ENCODE peak calls at places on chromosomes 11 and 22, in seven cellular contexts. K, B, D, P, N, F and E are unnamed samples. For H3K36me3, the result is how much of the 10 kb centered on the place peaks cover.

GRCh38 chr11:119426142-119426541 is 3.2 kb upstream of the THY1 start:
- DNase-seq in K (no peak), B (no peak), D (no peak), P (no peak), N (no peak), F (no peak), E (no peak)

GRCh38 chr11:69002101-69002742 is 10.8 kb downstream of the MRGPRF start:
- DNase-seq in K (no peak), B (no peak), D (no peak), P (no peak), N (peak), F (no peak), E (no peak)

GRCh38 chr11:9573775-9574555 is 495 bp downstream of the WEE1 start:
- DNase-seq in K (no peak), B (no peak), D (no peak), P (no peak), N (peak), F (no peak), E (no peak)

GRCh38 chr22:46038174-46038487 is 61.2 kb upstream of the WNT7B start:
- DNase-seq in K (no peak), B (no peak), D (no peak), P (no peak), N (no peak), F (no peak), E (no peak)

GRCh38 chr11:68574308-68574707 is 110.0 kb upstream of the GAL start:
- DNase-seq in K (no peak), B (no peak), D (no peak), P (no peak), N (no peak), F (no peak), E (no peak)

GRCh38 chr11:62604460-62605130 is 2.9 kb upstream of the MTA2 start:
- DNase-seq in K (no peak), B (no peak), D (no peak), P (no peak), N (no peak), F (no peak), E (no peak)

GRCh38 chr11:68753300-68753699 is 2.0 kb upstream of the TESMIN start:
- DNase-seq in K (no peak), B (no peak), D (no peak), P (no peak), N (no peak), F (no peak), E (no peak)

GRCh38 chr11:617912-618682 is 2.3 kb upstream of the IRF7 start:
- DNase-seq in K (no peak), B (no peak), D (no peak), P (no peak), N (no peak), F (no peak), E (no peak)

GRCh38 chr11:119789766-119790407 is 60.9 kb upstream of the NECTIN1 start:
- DNase-seq in K (no peak), B (no peak), D (no peak), P (no peak), N (peak), F (no peak), E (no peak)

GRCh38 chr22:28424427-28425080 is 255.1 kb downstream of the TTC28 start:
- DNase-seq in K (no peak), B (no peak), D (no peak), P (no peak), N (no peak), F (no peak), E (no peak)

GRCh38 chr11:77559686-77560425 is 29.9 kb upstream of the AQP11 start:
- DNase-seq in K (no peak), B (peak), D (no peak), P (peak), N (no peak), F (peak), E (peak)

GRCh38 chr22:25497269-25497668 is 67.2 kb upstream of the GRK3 start:
- DNase-seq in K (no peak), B (no peak), D (no peak), P (no peak), N (no peak), F (peak), E (no peak)

GRCh38 chr11:23233075-23233474 is 372.8 kb upstream of the CCDC179 start:
- DNase-seq in K (no peak), B (no peak), D (no peak), P (no peak), N (no peak), F (peak), E (peak)

GRCh38 chr11:126484266-126484665 is 128.8 kb downstream of the ST3GAL4 start:
- DNase-seq in K (no peak), B (no peak), D (no peak), P (no peak), N (no peak), F (no peak), E (no peak)

GRCh38 chr22:35795476-35795875 is 77.8 kb downstream of the APOL5 start:
- DNase-seq in K (no peak), B (no peak), D (no peak), P (no peak), N (no peak), F (no peak), E (no peak)

GRCh38 chr11:57763568-57763967 is 2.0 kb downstream of the CTNND1 start:
- DNase-seq in K (no peak), B (no peak), D (no peak), P (no peak), N (no peak), F (peak), E (no peak)

GRCh38 chr11:43278302-43278956 is 33.4 kb upstream of the API5 start:
- DNase-seq in K (no peak), B (no peak), D (no peak), P (peak), N (no peak), F (peak), E (no peak)

GRCh38 chr11:66698491-66698890 is 20.8 kb upstream of the RBM4B start:
- DNase-seq in K (no peak), B (no peak), D (no peak), P (no peak), N (no peak), F (no peak), E (no peak)

GRCh38 chr11:34203377-34203801 is 98.0 kb downstream of the NAT10 start:
- DNase-seq in K (no peak), B (no peak), D (no peak), P (no peak), N (no peak), F (no peak), E (no peak)
- TF ChIP-seq CTCF in K (no peak), B (no peak), D (no peak), P (no peak), N (no peak), F (no peak), E (no peak)

GRCh38 chr11:46562527-46562926 is 31.3 kb downstream of the AMBRA1 start:
- DNase-seq in K (no peak), B (no peak), D (no peak), P (no peak), N (no peak), F (no peak), E (no peak)

GRCh38 chr11:46557684-46558151 is 36.1 kb downstream of the AMBRA1 start:
- DNase-seq in K (no peak), B (no peak), D (no peak), P (peak), N (no peak), F (no peak), E (no peak)

GRCh38 chr11:46560300-46561025 is 33.4 kb downstream of the AMBRA1 start:
- DNase-seq in K (no peak), B (no peak), D (no peak), P (no peak), N (no peak), F (peak), E (no peak)

GRCh38 chr11:46555269-46556054 is 38.4 kb downstream of the AMBRA1 start:
- DNase-seq in K (no peak), B (no peak), D (no peak), P (no peak), N (no peak), F (peak), E (no peak)

DNA sequence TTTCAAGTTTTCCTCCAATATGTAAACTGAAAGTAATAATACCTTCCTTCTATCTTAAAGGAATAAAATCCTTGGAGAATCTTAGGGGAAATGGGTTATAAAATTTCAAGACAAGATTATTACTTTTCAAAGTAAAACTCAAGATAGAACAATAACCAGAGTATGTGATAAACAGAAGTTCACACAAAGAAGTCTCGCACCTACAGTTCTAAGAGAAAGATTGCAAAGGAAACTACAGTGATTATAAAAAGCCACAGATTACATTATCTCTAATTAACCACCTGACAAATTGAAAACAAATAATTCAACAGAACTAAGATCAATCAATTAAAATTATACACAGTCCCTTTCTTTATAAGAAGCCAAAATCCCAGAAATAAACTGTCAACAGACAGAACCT is 34.0 kb downstream of the AMBRA1 start:
- DNase-seq in K (no peak), B (no peak), D (no peak), P (no peak), N (no peak), F (no peak), E (no peak)
- H3K4me3 ChIP-seq in K (peak), B (no peak), D (peak), P (no peak), N (peak), F (no peak), E (no peak)

DNA sequence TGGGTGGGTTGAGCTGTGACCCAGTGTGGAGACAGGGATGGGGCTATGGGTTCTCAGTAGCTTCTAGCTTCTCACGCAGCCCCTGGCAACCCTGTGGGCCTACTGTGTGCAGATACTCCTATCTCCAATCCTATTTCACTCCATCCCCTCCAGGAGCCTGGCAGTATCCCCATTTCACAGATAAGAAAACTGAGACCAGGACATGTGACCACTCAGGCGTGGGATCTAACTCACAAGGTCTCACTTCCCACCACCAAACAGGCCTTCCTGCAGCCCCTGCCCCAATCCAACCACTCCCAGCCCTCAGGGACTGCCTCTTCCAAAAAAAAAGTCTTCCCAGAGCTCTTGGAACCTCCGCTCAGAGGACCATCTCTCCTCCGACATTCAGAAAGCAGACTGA is 15.6 kb downstream of the ELFN2 start:
- DNase-seq in K (no peak), B (no peak), D (no peak), P (no peak), N (no peak), F (no peak), E (no peak)
- H3K36me3 ChIP-seq in K (under half), B (under half), D (under half), P (under half), N (under half), F (under half), E (under half)

GRCh38 chr22:33023119-33023827 is 34.9 kb downstream of the SYN3 start:
- DNase-seq in K (no peak), B (no peak), D (no peak), P (no peak), N (no peak), F (no peak), E (no peak)

GRCh38 chr22:33028191-33028700 is 29.9 kb downstream of the SYN3 start:
- DNase-seq in K (no peak), B (no peak), D (no peak), P (no peak), N (no peak), F (no peak), E (no peak)

GRCh38 chr22:33024626-33025025 is 33.6 kb downstream of the SYN3 start:
- DNase-seq in K (no peak), B (no peak), D (no peak), P (no peak), N (no peak), F (no peak), E (no peak)

GRCh38 chr22:33022231-33022630 is 36.0 kb downstream of the SYN3 start:
- DNase-seq in K (no peak), B (no peak), D (no peak), P (no peak), N (no peak), F (no peak), E (no peak)

GRCh38 chr22:33025675-33026074 is 32.5 kb downstream of the SYN3 start:
- DNase-seq in K (no peak), B (no peak), D (no peak), P (no peak), N (no peak), F (no peak), E (no peak)
- TF ChIP-seq CTCF in K (no peak), B (no peak), D (no peak), P (no peak), N (no peak), F (no peak), E (no peak)

GRCh38 chr22:50530280-50530856 is 556 bp upstream of the TYMP start:
- DNase-seq in K (no peak), B (no peak), D (no peak), P (peak), N (peak), F (no peak), E (no peak)

GRCh38 chr22:50531546-50532352 is 1.9 kb upstream of the TYMP start:
- DNase-seq in K (no peak), B (no peak), D (no peak), P (no peak), N (peak), F (peak), E (no peak)

GRCh38 chr22:50532824-50533344 is 3.1 kb upstream of the TYMP start:
- DNase-seq in K (no peak), B (no peak), D (no peak), P (no peak), N (peak), F (no peak), E (no peak)

GRCh38 chr22:50530857-50531545 is 1.2 kb upstream of the TYMP start:
- DNase-seq in K (no peak), B (no peak), D (peak), P (peak), N (peak), F (peak), E (no peak)

GRCh38 chr22:50532353-50532700 is 2.5 kb upstream of the TYMP start:
- DNase-seq in K (no peak), B (no peak), D (no peak), P (no peak), N (no peak), F (no peak), E (no peak)
- H3K4me3 ChIP-seq in K (peak), B (peak), D (peak), P (peak), N (peak), F (peak), E (peak)

GRCh38 chr11:70341881-70342429 is 56.4 kb upstream of the CTTN start:
- DNase-seq in K (no peak), B (no peak), D (no peak), P (no peak), N (no peak), F (no peak), E (no peak)
- H3K36me3 ChIP-seq in K (half or more), B (under half), D (under half), P (under half), N (under half), F (under half), E (under half)

GRCh38 chr22:30557243-30557642 is 10.7 kb upstream of the SEC14L6 start:
- DNase-seq in K (no peak), B (no peak), D (no peak), P (no peak), N (no peak), F (no peak), E (no peak)
- TF ChIP-seq CTCF in K (no peak), B (peak), D (no peak), P (peak), N (no peak), F (no peak), E (no peak)

GRCh38 chr22:21991774-21992173 is 9.2 kb upstream of the TOP3B start:
- DNase-seq in K (no peak), B (no peak), D (no peak), P (no peak), N (no peak), F (no peak), E (no peak)

GRCh38 chr22:21991309-21991596 is 8.7 kb upstream of the TOP3B start:
- DNase-seq in K (no peak), B (no peak), D (no peak), P (no peak), N (no peak), F (no peak), E (no peak)

GRCh38 chr22:21994881-21995444 is 12.4 kb upstream of the TOP3B start:
- DNase-seq in K (no peak), B (no peak), D (no peak), P (no peak), N (no peak), F (no peak), E (no peak)

GRCh38 chr22:21990449-21991308 is 8.1 kb upstream of the TOP3B start:
- DNase-seq in K (no peak), B (no peak), D (no peak), P (no peak), N (no peak), F (no peak), E (no peak)

DNA sequence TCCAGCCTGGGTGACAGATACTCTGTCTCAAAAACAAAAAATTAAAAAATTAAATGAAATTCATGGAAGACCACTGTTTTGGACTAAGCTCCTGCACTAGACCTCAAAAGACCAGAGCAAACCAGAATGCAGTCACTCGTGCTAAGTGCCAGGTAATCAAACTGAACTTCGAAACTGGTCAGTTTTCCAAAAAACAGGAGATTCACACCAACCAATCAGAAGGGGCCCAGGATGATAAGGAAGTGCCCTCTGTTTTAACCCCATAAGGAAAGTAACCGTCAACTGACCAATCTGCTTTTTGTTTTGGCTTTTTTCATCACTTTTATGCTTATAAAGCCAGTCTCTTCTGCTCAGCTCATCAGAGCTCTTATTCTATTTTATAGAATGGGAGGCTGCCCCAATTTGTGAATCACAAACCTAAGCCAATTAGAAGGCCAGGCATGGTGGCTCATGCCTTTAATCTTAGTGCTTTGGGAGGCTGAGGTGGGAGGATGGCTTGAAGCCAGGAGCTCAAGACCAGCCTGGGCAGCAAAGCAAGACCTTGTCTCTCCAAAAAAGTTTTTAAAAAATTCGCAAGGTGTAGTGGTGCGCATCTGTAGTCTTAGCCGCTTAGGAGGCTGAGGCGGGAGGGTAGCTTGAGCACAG is 10.1 kb upstream of the TOP3B start:
- DNase-seq in K (no peak), B (no peak), D (no peak), P (no peak), N (no peak), F (no peak), E (no peak)
- H3K4me3 ChIP-seq in K (no peak), B (no peak), D (no peak), P (no peak), N (no peak), F (no peak), E (no peak)

GRCh38 chr11:65586676-65587075 is 8.9 kb downstream of the KCNK7 start:
- DNase-seq in K (no peak), B (no peak), D (no peak), P (no peak), N (no peak), F (no peak), E (no peak)

GRCh38 chr11:65584723-65585171 is 8.9 kb downstream of the EHBP1L1 start:
- DNase-seq in K (no peak), B (no peak), D (no peak), P (no peak), N (no peak), F (no peak), E (no peak)

GRCh38 chr11:65585396-65586246 is 9.8 kb downstream of the EHBP1L1 start:
- DNase-seq in K (no peak), B (no peak), D (no peak), P (no peak), N (no peak), F (no peak), E (no peak)

GRCh38 chr11:65584102-65584501 is 8.2 kb downstream of the EHBP1L1 start:
- DNase-seq in K (no peak), B (no peak), D (no peak), P (no peak), N (no peak), F (no peak), E (no peak)

DNA sequence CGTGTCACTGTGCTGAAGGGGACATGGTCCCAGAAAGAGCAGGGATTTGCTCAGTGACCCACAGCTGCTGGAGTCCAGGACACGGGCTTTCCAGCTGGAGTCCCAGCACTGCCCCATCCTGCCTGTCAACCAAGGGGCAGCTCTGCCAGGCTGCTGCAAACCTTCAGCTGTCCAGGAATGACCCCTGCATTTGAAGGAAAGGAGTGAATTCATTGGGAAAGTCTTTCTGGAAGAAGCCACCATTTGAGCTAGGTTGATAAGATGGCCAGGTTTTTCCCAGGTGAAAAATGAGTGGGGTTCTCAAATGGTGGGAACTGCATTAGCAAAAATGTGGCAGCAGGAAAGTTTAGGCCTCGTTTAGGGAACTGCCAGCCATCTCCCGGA is 9.4 kb downstream of the KCNK7 start:
- DNase-seq in K (no peak), B (no peak), D (no peak), P (no peak), N (no peak), F (no peak), E (no peak)
- H3K36me3 ChIP-seq in K (under half), B (under half), D (under half), P (under half), N (under half), F (under half), E (under half)